ENCODE peak calls at places on chromosomes 7 and 10, in six cellular contexts. V is H4; D is fibroblast of gingiva; N is activated CD8-positive, alpha-beta memory T cell treated with anti-CD3 and anti-CD28 coated beads for 4 hours; H is stimulated activated CD4-positive, alpha-beta T cell treated with anti-CD3 and anti-CD28 coated beads, Interleukin-4, amount 100 ng/mL, for 48 hours; L is cerebellum. Y is an unnamed sample.

GRCh38 chr7:37366445-37366844 is 82.2 kb downstream of the ELMO1 start:
- DNase-seq in V (no peak), D (no peak), N (no peak), H (no peak), L (no peak), Y (no peak)

GRCh38 chr10:122515022-122515424 is 45.5 kb upstream of the DMBT1 start:
- DNase-seq in V (no peak), D (no peak), N (no peak), H (no peak), L (peak; percentile 11), Y (peak; percentile 29)

GRCh38 chr10:42615419-42615818 is 23.0 kb downstream of the ZNF33B start:
- DNase-seq in V (no peak), D (peak; percentile 36), N (no peak), H (no peak), L (no peak), Y (no peak)

GRCh38 chr7:131039836-131040235 is 287.8 kb upstream of the MKLN1 start:
- DNase-seq in V (no peak), D (no peak), N (no peak), H (no peak), L (no peak), Y (no peak)

GRCh38 chr10:78802866-78803265 is 265.9 kb upstream of the ZMIZ1 start:
- DNase-seq in V (peak; percentile 41), D (peak; percentile 72), N (no peak), H (no peak), L (no peak), Y (no peak)

GRCh38 chr7:13839063-13839462 is 150.4 kb downstream of the ETV1 start:
- DNase-seq in V (no peak), D (no peak), N (no peak), H (no peak), L (no peak), Y (no peak)

GRCh38 chr10:21135396-21135973 is 238.4 kb upstream of the NEBL start:
- DNase-seq in V (no peak), D (no peak), N (no peak), H (no peak), L (peak; percentile 70), Y (no peak)

GRCh38 chr7:23469961-23470250 is 385 bp downstream of the IGF2BP3 start:
- DNase-seq in V (peak; percentile 43), D (no peak), N (no peak), H (no peak), L (no peak), Y (no peak)

GRCh38 chr10:21506351-21506750 is 19.1 kb downstream of the SKIDA1 start:
- DNase-seq in V (no peak), D (no peak), N (no peak), H (no peak), L (no peak), Y (no peak)

GRCh38 chr7:55155351-55156117 is 136.7 kb downstream of the EGFR start:
- DNase-seq in V (no peak), D (no peak), N (no peak), H (no peak), L (no peak), Y (no peak)